ENCODE peak calls at places on chromosome 20, in ten cellular contexts. J is skeletal muscle cell, D is stomach, T is HCT116, A is ovary, Z is cardiac muscle cell, E is pancreas, L is GM23338, Q is uterus, H is fibroblast of mammary gland. M is an unnamed sample.

GRCh38 chr20:48679603-48680002 is 148.2 kb downstream of the PREX1 start:
- DNase-seq in J (no peak), D (no peak), T (peak; percentile 45), A (no peak), Z (no peak), E (no peak), L (peak; percentile 82), Q (no peak), H (no peak), M (no peak)

GRCh38 chr20:38195041-38195504 is 30.0 kb upstream of the TGM2 start:
- DNase-seq in J (no peak), D (no peak), T (no peak), A (no peak), Z (no peak), E (no peak), L (no peak), Q (no peak), H (no peak), M (no peak)

GRCh38 chr20:48618631-48619030 is 209.2 kb downstream of the PREX1 start:
- DNase-seq in J (no peak), D (no peak), T (no peak), A (no peak), Z (no peak), E (no peak), L (no peak), Q (no peak), H (no peak), M (no peak)

GRCh38 chr20:37643400-37643799 is 50.4 kb upstream of the CTNNBL1 start:
- DNase-seq in J (no peak), D (no peak), T (no peak), A (no peak), Z (no peak), E (no peak), L (no peak), Q (no peak), H (peak; percentile 9), M (no peak)

GRCh38 chr20:42161228-42161829 is 543.2 kb upstream of the CHD6 start:
- DNase-seq in J (no peak), D (no peak), T (no peak), A (no peak), Z (no peak), E (no peak), L (no peak), Q (no peak), H (no peak), M (no peak)

GRCh38 chr20:5216663-5217062 is 89.9 kb downstream of the CDS2 start:
- DNase-seq in J (no peak), D (no peak), T (no peak), A (no peak), Z (no peak), E (no peak), L (peak; percentile 17), Q (no peak), H (no peak), M (no peak)

GRCh38 chr20:37968726-37969401 is 64.4 kb downstream of the TTI1 start:
- DNase-seq in J (no peak), D (no peak), T (no peak), A (no peak), Z (no peak), E (no peak), L (peak; percentile 45), Q (no peak), H (peak; percentile 11), M (peak; percentile 13)

GRCh38 chr20:13995841-13996240 is 525 bp downstream of the MACROD2 start:
- DNase-seq in J (no peak), D (peak; percentile 70), T (no peak), A (peak; percentile 63), Z (no peak), E (peak; percentile 62), L (peak; percentile 65), Q (peak; percentile 17), H (no peak), M (no peak)

GRCh38 chr20:51412991-51413471 is 129.5 kb downstream of the NFATC2 start:
- DNase-seq in J (no peak), D (no peak), T (no peak), A (no peak), Z (peak; percentile 27), E (no peak), L (no peak), Q (no peak), H (peak; percentile 25), M (peak; percentile 73)

GRCh38 chr20:41030536-41031242 is 2.1 kb downstream of the TOP1 start:
- DNase-seq in J (peak; percentile 39), D (no peak), T (no peak), A (no peak), Z (peak; percentile 66), E (no peak), L (no peak), Q (no peak), H (peak; percentile 83), M (no peak)

GRCh38 chr20:64038252-64038578 is 2.2 kb downstream of the C20orf204 start:
- DNase-seq in J (no peak), D (no peak), T (peak; percentile 13), A (no peak), Z (no peak), E (no peak), L (peak; percentile 40), Q (no peak), H (no peak), M (no peak)

GRCh38 chr20:38843346-38843745 is 37.8 kb downstream of the PPP1R16B start:
- DNase-seq in J (no peak), D (no peak), T (no peak), A (no peak), Z (no peak), E (no peak), L (no peak), Q (no peak), H (no peak), M (no peak)

DNA sequence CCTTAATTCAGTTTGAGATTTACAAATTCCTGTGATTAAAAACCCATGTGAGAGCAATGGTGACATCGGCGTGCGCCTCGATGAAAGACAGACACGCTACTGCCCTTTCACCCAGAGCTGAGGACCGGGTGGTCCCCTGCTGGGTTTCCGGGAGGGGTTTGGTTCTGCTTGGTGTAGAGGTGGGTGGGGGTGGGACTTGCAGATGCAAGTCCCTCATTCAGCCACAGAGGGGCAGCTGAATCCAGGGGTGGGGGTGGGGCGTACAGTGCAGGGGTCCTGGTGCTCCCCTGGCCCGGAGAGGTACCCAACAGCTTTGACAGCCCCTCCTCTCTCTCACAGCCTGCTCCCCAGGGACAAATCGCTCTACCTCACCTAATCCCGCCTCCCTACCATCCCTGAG is 118.7 kb downstream of the JPH2 start:
- DNase-seq in J (no peak), D (no peak), T (no peak), A (no peak), Z (no peak), E (no peak), L (peak; percentile 36), Q (no peak), H (no peak), M (peak; percentile 21)
- H3K4me3 ChIP-seq in J (no peak overlapping the region), D (no peak overlapping the region), T (no peak overlapping the region), A (no peak overlapping the region), Z (no peak overlapping the region), E (no peak overlapping the region), L (no peak overlapping the region), Q (no peak overlapping the region), H (no peak overlapping the region), M (no peak overlapping the region)

DNA sequence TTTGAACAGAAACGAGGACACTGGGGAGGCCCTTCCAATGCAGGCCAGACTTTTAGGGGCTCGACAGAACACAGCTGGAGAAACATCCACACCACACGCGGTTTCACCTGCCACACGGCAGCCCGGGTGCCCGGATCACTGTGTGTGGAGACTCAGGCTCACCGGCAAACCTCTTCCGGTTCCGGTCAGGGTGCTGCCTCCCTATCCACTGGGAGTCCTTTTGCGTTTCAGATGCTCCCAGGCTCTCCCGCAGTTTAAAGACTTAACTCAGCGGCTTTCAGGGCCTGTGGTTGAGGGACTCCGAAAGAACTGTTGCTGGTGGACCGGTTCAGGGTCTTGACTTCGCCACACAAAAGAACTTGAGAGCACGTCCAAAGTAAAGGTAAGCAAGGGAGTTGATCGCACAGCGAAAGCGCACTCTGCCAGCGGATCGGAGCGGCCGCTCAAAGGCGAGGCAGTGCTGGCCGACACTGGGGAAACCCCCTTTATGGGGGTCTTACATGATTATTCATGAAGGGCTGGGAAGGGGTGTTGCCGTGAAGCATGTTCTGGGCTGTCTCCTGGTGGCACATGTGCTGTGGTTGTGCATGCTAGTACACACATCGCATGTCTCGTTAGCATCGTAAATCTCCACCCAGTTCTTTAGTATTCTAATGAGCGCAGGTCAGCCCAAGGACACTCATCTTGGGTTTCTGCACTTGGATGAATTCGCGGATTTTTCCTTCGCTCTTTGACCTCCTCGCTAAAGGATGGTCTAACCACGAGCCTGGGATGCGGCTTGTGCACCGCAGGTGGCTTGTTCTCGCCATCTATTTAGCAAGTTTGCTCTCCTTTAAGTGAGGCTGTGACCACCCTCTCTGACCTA is 180.3 kb downstream of the CDH26 start:
- DNase-seq in J (no peak), D (peak; percentile 55), T (no peak), A (peak; percentile 35), Z (peak; percentile 12), E (no peak), L (no peak), Q (peak; percentile 24), H (no peak), M (no peak)
- H3K4me3 ChIP-seq in J (peak overlapping the region; percentile 15), D (peak overlapping the region; percentile 45), T (no peak overlapping the region), A (peak overlapping the region; percentile 18), Z (no peak overlapping the region), E (peak overlapping the region; percentile 16), L (no peak overlapping the region), Q (peak overlapping the region; percentile 28), H (peak overlapping the region; percentile 19), M (peak overlapping the region; percentile 23)

GRCh38 chr20:54209216-54209813 is 1.4 kb downstream of the PFDN4 start:
- DNase-seq in J (no peak), D (no peak), T (no peak), A (no peak), Z (no peak), E (no peak), L (no peak), Q (no peak), H (no peak), M (no peak)
- H3K4me3 ChIP-seq in J (peak overlapping the region; percentile 82), D (peak overlapping the region; percentile 98), T (peak overlapping the region; percentile 86), A (peak overlapping the region; percentile 74), Z (peak overlapping the region; percentile 92), E (no peak overlapping the region), L (peak overlapping the region; percentile 96), Q (peak overlapping the region; percentile 85), H (peak overlapping the region; percentile 85), M (peak overlapping the region; percentile 93)

GRCh38 chr20:57619053-57619831 is 984 bp downstream of the ZBP1 start:
- DNase-seq in J (no peak), D (peak; percentile 60), T (no peak), A (no peak), Z (no peak), E (no peak), L (no peak), Q (no peak), H (no peak), M (peak; percentile 60)

GRCh38 chr20:57621426-57622200 is 1.4 kb upstream of the ZBP1 start:
- DNase-seq in J (no peak), D (no peak), T (no peak), A (no peak), Z (no peak), E (no peak), L (no peak), Q (no peak), H (no peak), M (peak; percentile 52)

GRCh38 chr20:57622201-57622570 is 2.0 kb upstream of the ZBP1 start:
- DNase-seq in J (no peak), D (no peak), T (no peak), A (no peak), Z (no peak), E (no peak), L (no peak), Q (no peak), H (no peak), M (no peak)

GRCh38 chr20:57620274-57620990 is at the start of gene ZBP1:
- DNase-seq in J (no peak), D (peak; percentile 65), T (no peak), A (no peak), Z (no peak), E (no peak), L (no peak), Q (no peak), H (no peak), M (peak; percentile 57)

GRCh38 chr20:57620999-57621398 is 773 bp upstream of the ZBP1 start:
- DNase-seq in J (no peak), D (no peak), T (no peak), A (no peak), Z (no peak), E (no peak), L (no peak), Q (no peak), H (no peak), M (no peak)
- H3K4me3 ChIP-seq in J (no peak overlapping the region), D (no peak overlapping the region), T (no peak overlapping the region), A (no peak overlapping the region), Z (no peak overlapping the region), E (no peak overlapping the region), L (no peak overlapping the region), Q (no peak overlapping the region), H (no peak overlapping the region), M (no peak overlapping the region)

M was measured in right atrium auricular region.